ENCODE peak calls at places on chromosomes 11 and 22, in five cellular contexts. O is IMR-90, A is upper lobe of right lung, S is uterus, Z is left ventricle myocardium inferior. C is an unnamed sample.
A peak's percentile ranks its signal among the peaks of the same experiment; 100 is the strongest.

GRCh38 chr11:72041364-72042058 is 38.8 kb downstream of the NUMA1 start:
- DNase-seq in O (peak; percentile 75), A (peak; percentile 84), S (peak; percentile 70), Z (peak; percentile 81), C (peak; percentile 88)

GRCh38 chr11:10534331-10534730 is 6.7 kb downstream of the RNF141 start:
- DNase-seq in O (no peak), A (no peak), S (no peak), Z (no peak), C (no peak)

GRCh38 chr11:12377824-12378593 is 638 bp downstream of the PARVA start:
- DNase-seq in O (peak; percentile 71), A (peak; percentile 91), S (peak; percentile 76), Z (peak; percentile 74), C (peak; percentile 84)

GRCh38 chr22:29143848-29144785 is 61.6 kb upstream of the EMID1 start:
- DNase-seq in O (no peak), A (no peak), S (peak; percentile 4), Z (no peak), C (no peak)

GRCh38 chr11:22177186-22177585 is 15.7 kb upstream of the ANO5 start:
- DNase-seq in O (no peak), A (no peak), S (no peak), Z (no peak), C (no peak)

GRCh38 chr11:40754297-40754696 is 705.2 kb downstream of the LRRC4C start:
- DNase-seq in O (no peak), A (no peak), S (no peak), Z (no peak), C (no peak)

GRCh38 chr11:123137496-123138270 is 57.4 kb downstream of the CLMP start:
- DNase-seq in O (peak; percentile 75), A (peak; percentile 79), S (peak; percentile 79), Z (peak; percentile 89), C (peak; percentile 44)

GRCh38 chr11:82523141-82523540 is 210.5 kb downstream of the FAM181B start:
- DNase-seq in O (no peak), A (no peak), S (peak; percentile 18), Z (no peak), C (peak; percentile 14)

GRCh38 chr11:62190011-62190410 is at the start of gene SCGB1D1:
- DNase-seq in O (no peak), A (no peak), S (no peak), Z (no peak), C (no peak)

GRCh38 chr11:35151896-35152295 is 12.9 kb downstream of the CD44 start:
- DNase-seq in O (no peak), A (no peak), S (no peak), Z (no peak), C (no peak)

GRCh38 chr11:78841451-78842060 is 266.9 kb upstream of the NARS2 start:
- DNase-seq in O (peak; percentile 46), A (no peak), S (peak; percentile 24), Z (no peak), C (no peak)

GRCh38 chr11:73990727-73991126 is 8.1 kb upstream of the UCP2 start:
- DNase-seq in O (no peak), A (no peak), S (no peak), Z (no peak), C (no peak)

GRCh38 chr11:33089776-33090175 is 50.4 kb downstream of the TCP11L1 start:
- DNase-seq in O (peak; percentile 73), A (no peak), S (no peak), Z (no peak), C (no peak)

GRCh38 chr11:6319879-6320410 is 356 bp downstream of the CAVIN3 start:
- DNase-seq in O (peak; percentile 91), A (peak; percentile 95), S (peak; percentile 92), Z (peak; percentile 96), C (peak; percentile 86)

GRCh38 chr22:49972163-49973017 is 11.8 kb downstream of the PIM3 start:
- DNase-seq in O (no peak), A (peak; percentile 77), S (peak; percentile 39), Z (peak; percentile 16), C (peak; percentile 53)

GRCh38 chr22:47072642-47072967 is 310.2 kb downstream of the TBC1D22A start:
- DNase-seq in O (no peak), A (no peak), S (no peak), Z (no peak), C (no peak)

GRCh38 chr11:27349919-27350318 is 13.1 kb downstream of the CCDC34 start:
- DNase-seq in O (no peak), A (no peak), S (no peak), Z (no peak), C (no peak)

GRCh38 chr11:73414977-73415492 is 38.8 kb downstream of the RELT start:
- DNase-seq in O (peak; percentile 79), A (no peak), S (no peak), Z (no peak), C (no peak)

GRCh38 chr11:104772806-104773241 is 125.4 kb downstream of the CASP12 start:
- DNase-seq in O (peak; percentile 96), A (no peak), S (no peak), Z (no peak), C (no peak)

GRCh38 chr22:42387631-42388030 is 44.6 kb downstream of the NFAM1 start:
- DNase-seq in O (no peak), A (no peak), S (no peak), Z (no peak), C (no peak)

GRCh38 chr11:77821349-77821851 is 456 bp downstream of the AAMDC start:
- DNase-seq in O (peak; percentile 40), A (peak; percentile 68), S (peak; percentile 30), Z (peak; percentile 21), C (peak; percentile 16)

GRCh38 chr11:12397953-12398352 is 20.6 kb downstream of the PARVA start:
- DNase-seq in O (peak; percentile 99), A (no peak), S (peak; percentile 77), Z (peak; percentile 65), C (no peak)

GRCh38 chr22:36335621-36336020 is 52.1 kb downstream of the MYH9 start:
- DNase-seq in O (no peak), A (no peak), S (no peak), Z (no peak), C (no peak)

GRCh38 chr22:20456064-20456721 is 18.6 kb upstream of the SCARF2 start:
- DNase-seq in O (peak; percentile 86), A (peak; percentile 82), S (peak; percentile 79), Z (peak; percentile 69), C (peak; percentile 74)

GRCh38 chr11:99020324-99021225 is at the start of gene CNTN5:
- DNase-seq in O (peak; percentile 5), A (peak; percentile 70), S (peak; percentile 20), Z (peak; percentile 20), C (peak; percentile 39)

GRCh38 chr11:128504489-128504888 is 82.9 kb downstream of the ETS1 start:
- DNase-seq in O (no peak), A (no peak), S (no peak), Z (no peak), C (no peak)

GRCh38 chr22:28882545-28882877 is 861 bp upstream of the ZNRF3 start:
- DNase-seq in O (no peak), A (no peak), S (no peak), Z (no peak), C (no peak)

GRCh38 chr11:84476581-84476980 is 1150.6 kb downstream of the DLG2 start:
- DNase-seq in O (no peak), A (no peak), S (no peak), Z (no peak), C (no peak)

GRCh38 chr22:35589071-35589735 is 27.9 kb downstream of the MB start:
- DNase-seq in O (peak; percentile 77), A (no peak), S (peak; percentile 79), Z (no peak), C (peak; percentile 22)

GRCh38 chr11:67416416-67417335 is 1.2 kb downstream of the CARNS1 start:
- DNase-seq in O (no peak), A (peak; percentile 78), S (no peak), Z (no peak), C (peak; percentile 52)

GRCh38 chr22:45353816-45354215 is 44.1 kb downstream of the FAM118A start:
- DNase-seq in O (no peak), A (no peak), S (no peak), Z (no peak), C (no peak)

GRCh38 chr22:21672107-21672629 is 6.4 kb downstream of the PPIL2 start:
- DNase-seq in O (no peak), A (no peak), S (no peak), Z (no peak), C (no peak)

GRCh38 chr11:19345848-19346681 is 105.3 kb upstream of the E2F8 start:
- DNase-seq in O (no peak), A (no peak), S (no peak), Z (peak; percentile 18), C (no peak)
- H3K4me3 ChIP-seq in O (peak overlapping the region; percentile 13), A (peak overlapping the region; percentile 54), S (no peak overlapping the region), Z (peak overlapping the region; percentile 63), C (no peak overlapping the region)

GRCh38 chr11:117998664-117999353 is 12.6 kb downstream of the IL10RA start:
- DNase-seq in O (no peak), A (no peak), S (no peak), Z (no peak), C (no peak)

GRCh38 chr11:118001494-118001971 is 15.3 kb downstream of the IL10RA start:
- DNase-seq in O (no peak), A (no peak), S (no peak), Z (no peak), C (no peak)

GRCh38 chr11:117999354-117999993 is 13.3 kb downstream of the IL10RA start:
- DNase-seq in O (no peak), A (no peak), S (no peak), Z (no peak), C (no peak)

GRCh38 chr11:118000850-118001228 is 14.6 kb downstream of the IL10RA start:
- DNase-seq in O (no peak), A (no peak), S (no peak), Z (no peak), C (no peak)

GRCh38 chr11:118000067-118000849 is 14.1 kb downstream of the IL10RA start:
- DNase-seq in O (no peak), A (no peak), S (no peak), Z (no peak), C (no peak)
- H3K4me1 ChIP-seq in O (no peaks in the 10 kb centered on the region), A (peaks cover 26% of the 10 kb centered on the region), S (no peaks in the 10 kb centered on the region), Z (peaks cover 16% of the 10 kb centered on the region), C (no peaks in the 10 kb centered on the region)

GRCh38 chr11:28536504-28537267 is 428.5 kb downstream of the METTL15 start:
- DNase-seq in O (no peak), A (no peak), S (no peak), Z (no peak), C (no peak)
- H3K27ac ChIP-seq in O (no peak overlapping the region), A (no peak overlapping the region), S (no peak overlapping the region), Z (no peak overlapping the region), C (no peak overlapping the region)

DNA sequence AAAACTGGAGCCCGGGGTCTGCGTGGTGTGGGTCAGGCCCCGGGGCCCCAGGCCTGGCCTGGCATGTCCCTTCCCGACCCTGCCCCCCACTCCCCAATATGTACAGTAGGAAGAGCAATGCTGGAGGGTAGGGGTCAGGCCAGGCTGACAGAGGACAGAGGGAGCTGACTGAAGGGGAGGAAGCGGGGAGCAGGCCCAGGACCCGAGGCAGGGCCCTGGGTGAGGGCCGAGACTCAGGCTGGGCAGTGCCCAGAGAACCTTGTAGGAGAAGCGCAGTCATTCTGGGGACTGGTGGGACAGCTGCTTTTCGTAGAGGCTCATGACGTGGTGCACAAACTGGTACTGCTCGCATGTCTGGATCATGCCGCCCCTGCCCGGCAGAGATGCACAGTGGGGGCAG is 2.7 kb upstream of the IGSF22 start:
- DNase-seq in O (no peak), A (no peak), S (no peak), Z (no peak), C (no peak)
- H3K4me3 ChIP-seq in O (no peak overlapping the region), A (no peak overlapping the region), S (no peak overlapping the region), Z (no peak overlapping the region), C (no peak overlapping the region)

C was measured in body of pancreas.